ENCODE peak calls at places on chromosomes 2 and 18, in five cellular contexts. One of them, this sample, is unnamed.

GRCh38 chr18:71837560-71837959 is 706.6 kb downstream of the CBLN2 start:
- DNase-seq in CD8-positive, alpha-beta memory T cell: no peak
- DNase-seq in left ventricle myocardium inferior: no peak
- DNase-seq in psoas muscle: no peak
- DNase-seq in heart right ventricle: no peak
- DNase-seq in this sample: no peak

GRCh38 chr18:32242395-32242794 is 52.6 kb downstream of the MEP1B start:
- DNase-seq in CD8-positive, alpha-beta memory T cell: no peak
- DNase-seq in left ventricle myocardium inferior: no peak
- DNase-seq in heart right ventricle: no peak
- DNase-seq in psoas muscle: no peak
- DNase-seq in this sample: no peak

GRCh38 chr2:47208852-47209606 is 53.9 kb upstream of the STPG4 start:
- DNase-seq in CD8-positive, alpha-beta memory T cell: no peak
- DNase-seq in heart right ventricle: no peak
- DNase-seq in left ventricle myocardium inferior: no peak
- DNase-seq in psoas muscle: no peak
- DNase-seq in this sample: no peak

GRCh38 chr2:65545818-65546217 is 113.4 kb upstream of the SPRED2 start:
- DNase-seq in psoas muscle: no peak
- DNase-seq in left ventricle myocardium inferior: no peak
- DNase-seq in CD8-positive, alpha-beta memory T cell: no peak
- DNase-seq in heart right ventricle: peak
- DNase-seq in this sample: no peak

GRCh38 chr2:230779141-230779523 is 66.5 kb downstream of the CAB39 start:
- DNase-seq in psoas muscle: no peak
- DNase-seq in left ventricle myocardium inferior: no peak
- DNase-seq in CD8-positive, alpha-beta memory T cell: no peak
- DNase-seq in heart right ventricle: no peak
- DNase-seq in this sample: no peak

GRCh38 chr2:144796956-144797355 is 277.0 kb upstream of the ZEB2 start:
- DNase-seq in left ventricle myocardium inferior: no peak
- DNase-seq in psoas muscle: no peak
- DNase-seq in heart right ventricle: no peak
- DNase-seq in CD8-positive, alpha-beta memory T cell: no peak
- DNase-seq in this sample: no peak

GRCh38 chr2:222672068-222672401 is 577 bp downstream of the MOGAT1 start:
- DNase-seq in heart right ventricle: no peak
- DNase-seq in psoas muscle: no peak
- DNase-seq in left ventricle myocardium inferior: no peak
- DNase-seq in CD8-positive, alpha-beta memory T cell: no peak
- DNase-seq in this sample: no peak

GRCh38 chr2:86194751-86195054 is 559 bp downstream of the IMMT start:
- DNase-seq in psoas muscle: no peak
- DNase-seq in heart right ventricle: peak
- DNase-seq in left ventricle myocardium inferior: no peak
- DNase-seq in CD8-positive, alpha-beta memory T cell: no peak
- DNase-seq in this sample: no peak

GRCh38 chr18:76450912-76451421 is 44.1 kb downstream of the ZNF516 start:
- DNase-seq in CD8-positive, alpha-beta memory T cell: no peak
- DNase-seq in heart right ventricle: peak
- DNase-seq in left ventricle myocardium inferior: peak
- DNase-seq in psoas muscle: peak
- DNase-seq in this sample: peak

GRCh38 chr18:24268784-24269550 is 128.7 kb downstream of the OSBPL1A start:
- DNase-seq in CD8-positive, alpha-beta memory T cell: no peak
- DNase-seq in heart right ventricle: no peak
- DNase-seq in psoas muscle: no peak
- DNase-seq in left ventricle myocardium inferior: no peak
- DNase-seq in this sample: no peak

GRCh38 chr18:9750606-9751304 is 42.7 kb downstream of the RAB31 start:
- DNase-seq in heart right ventricle: no peak
- DNase-seq in CD8-positive, alpha-beta memory T cell: no peak
- DNase-seq in psoas muscle: no peak
- DNase-seq in left ventricle myocardium inferior: no peak
- DNase-seq in this sample: no peak

GRCh38 chr18:49492694-49493033 is 5.6 kb upstream of the C18orf32 start:
- DNase-seq in heart right ventricle: no peak
- DNase-seq in CD8-positive, alpha-beta memory T cell: no peak
- DNase-seq in left ventricle myocardium inferior: no peak
- DNase-seq in psoas muscle: no peak
- DNase-seq in this sample: no peak

GRCh38 chr2:237529452-237530402 is 36.6 kb upstream of the PRLH start:
- DNase-seq in heart right ventricle: no peak
- DNase-seq in psoas muscle: no peak
- DNase-seq in CD8-positive, alpha-beta memory T cell: no peak
- DNase-seq in left ventricle myocardium inferior: no peak
- DNase-seq in this sample: no peak

GRCh38 chr2:44836916-44837315 is 104.6 kb upstream of the SIX3 start:
- DNase-seq in CD8-positive, alpha-beta memory T cell: no peak
- DNase-seq in heart right ventricle: no peak
- DNase-seq in left ventricle myocardium inferior: no peak
- DNase-seq in psoas muscle: no peak
- DNase-seq in this sample: peak

DNA sequence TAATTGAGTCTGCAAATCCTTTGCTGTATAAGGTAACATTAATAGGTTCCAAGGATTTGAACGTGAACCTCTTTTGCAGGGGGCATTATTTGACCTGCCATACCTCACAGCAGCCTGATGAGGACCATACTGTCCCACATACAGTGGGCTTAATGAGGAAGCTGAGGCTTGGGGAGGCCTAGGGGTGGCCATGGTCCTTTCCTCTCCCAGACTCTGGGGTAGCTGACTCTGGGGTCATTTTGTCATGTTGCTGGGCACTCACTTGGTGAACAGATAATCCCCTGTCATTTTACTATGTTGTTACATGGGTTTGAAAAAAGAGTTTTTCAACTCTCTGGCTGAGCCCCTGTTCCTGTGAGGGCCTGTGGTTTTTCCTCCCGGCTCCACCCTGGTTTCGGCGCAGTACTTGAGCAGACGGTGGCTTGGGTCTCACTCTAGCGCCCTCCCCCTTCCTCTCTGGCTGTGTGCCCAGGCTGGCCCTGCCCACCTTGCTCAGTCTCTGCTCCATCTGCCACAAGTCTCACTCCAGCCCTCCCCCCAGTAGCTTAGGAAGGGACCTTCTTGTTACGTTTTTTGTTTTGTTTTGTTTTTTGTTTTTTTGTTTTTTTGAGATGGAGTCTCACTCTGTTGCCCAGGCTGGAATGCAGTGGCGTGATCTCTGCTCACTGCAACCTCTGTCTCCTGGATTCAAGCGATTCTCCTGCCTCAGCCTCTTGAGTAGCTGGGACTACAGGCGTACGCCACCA is 21.0 kb downstream of the INPP4A start:
- DNase-seq in left ventricle myocardium inferior: peak
- DNase-seq in psoas muscle: peak
- DNase-seq in heart right ventricle: peak
- DNase-seq in CD8-positive, alpha-beta memory T cell: peak
- DNase-seq in this sample: peak
- H3K4me3 ChIP-seq in left ventricle myocardium inferior: peak
- H3K4me3 ChIP-seq in psoas muscle: no peak
- H3K4me3 ChIP-seq in heart right ventricle: no peak
- H3K4me3 ChIP-seq in CD8-positive, alpha-beta memory T cell: peak
- H3K4me3 ChIP-seq in this sample: no peak

GRCh38 chr2:224524657-224525056 is 60.5 kb downstream of the CUL3 start:
- DNase-seq in CD8-positive, alpha-beta memory T cell: no peak
- DNase-seq in psoas muscle: no peak
- DNase-seq in left ventricle myocardium inferior: no peak
- DNase-seq in heart right ventricle: no peak
- DNase-seq in this sample: no peak

GRCh38 chr2:224520064-224520463 is 65.1 kb downstream of the CUL3 start:
- DNase-seq in CD8-positive, alpha-beta memory T cell: no peak
- DNase-seq in psoas muscle: no peak
- DNase-seq in heart right ventricle: no peak
- DNase-seq in left ventricle myocardium inferior: no peak
- DNase-seq in this sample: no peak

GRCh38 chr2:224517963-224518362 is 67.2 kb downstream of the CUL3 start:
- DNase-seq in psoas muscle: no peak
- DNase-seq in heart right ventricle: no peak
- DNase-seq in left ventricle myocardium inferior: no peak
- DNase-seq in CD8-positive, alpha-beta memory T cell: no peak
- DNase-seq in this sample: no peak

GRCh38 chr2:224518806-224519580 is 66.2 kb downstream of the CUL3 start:
- DNase-seq in left ventricle myocardium inferior: no peak
- DNase-seq in psoas muscle: no peak
- DNase-seq in CD8-positive, alpha-beta memory T cell: no peak
- DNase-seq in heart right ventricle: no peak
- DNase-seq in this sample: no peak

GRCh38 chr2:224523626-224524577 is 61.3 kb downstream of the CUL3 start:
- DNase-seq in psoas muscle: no peak
- DNase-seq in CD8-positive, alpha-beta memory T cell: no peak
- DNase-seq in heart right ventricle: no peak
- DNase-seq in left ventricle myocardium inferior: no peak
- DNase-seq in this sample: no peak
- H3K27ac ChIP-seq in psoas muscle: no peak
- H3K27ac ChIP-seq in CD8-positive, alpha-beta memory T cell: no peak
- H3K27ac ChIP-seq in heart right ventricle: peak
- H3K27ac ChIP-seq in left ventricle myocardium inferior: no peak
- H3K27ac ChIP-seq in this sample: no peak

DNA sequence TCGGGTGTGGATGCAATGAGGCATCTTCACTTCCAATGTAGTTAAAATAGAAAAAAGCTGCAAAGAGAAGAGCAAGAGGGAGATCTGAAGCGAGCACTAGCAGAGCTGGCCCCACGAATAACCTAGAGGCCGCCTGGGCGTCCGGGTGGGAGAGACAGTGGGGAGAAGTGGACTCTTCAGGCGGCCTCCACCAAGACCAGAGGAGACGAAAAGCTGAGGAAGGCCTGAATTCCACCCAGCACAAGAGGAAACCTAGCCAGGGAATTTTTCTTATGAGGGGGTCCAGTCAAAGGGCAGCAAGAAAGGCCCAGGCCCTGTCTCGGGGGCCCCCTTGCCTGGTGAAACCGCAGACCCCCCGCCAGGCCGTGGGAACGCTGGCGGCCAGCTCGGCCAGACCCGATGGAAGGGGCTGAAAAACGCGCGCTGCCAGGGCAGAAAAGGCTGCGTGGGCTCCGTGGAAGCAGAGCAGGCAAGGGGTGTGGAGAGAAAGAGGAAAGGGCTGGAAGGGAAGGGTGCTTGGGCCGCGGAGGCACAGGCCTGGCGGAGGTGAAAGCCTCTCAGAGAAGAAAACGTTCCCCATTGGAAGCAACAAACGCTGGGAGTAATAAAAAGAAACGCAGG is 69.2 kb downstream of the KCTD1 start:
- DNase-seq in heart right ventricle: no peak
- DNase-seq in CD8-positive, alpha-beta memory T cell: no peak
- DNase-seq in psoas muscle: no peak
- DNase-seq in left ventricle myocardium inferior: no peak
- DNase-seq in this sample: no peak
- H3K4me3 ChIP-seq in heart right ventricle: no peak
- H3K4me3 ChIP-seq in CD8-positive, alpha-beta memory T cell: no peak
- H3K4me3 ChIP-seq in psoas muscle: no peak
- H3K4me3 ChIP-seq in left ventricle myocardium inferior: no peak
- H3K4me3 ChIP-seq in this sample: no peak

GRCh38 chr2:55283083-55283482 is 14.1 kb upstream of the MTIF2 start:
- DNase-seq in CD8-positive, alpha-beta memory T cell: no peak
- DNase-seq in left ventricle myocardium inferior: no peak
- DNase-seq in heart right ventricle: no peak
- DNase-seq in psoas muscle: no peak
- DNase-seq in this sample: no peak

GRCh38 chr2:55282110-55282917 is 13.3 kb upstream of the MTIF2 start:
- DNase-seq in heart right ventricle: peak
- DNase-seq in CD8-positive, alpha-beta memory T cell: peak
- DNase-seq in psoas muscle: peak
- DNase-seq in left ventricle myocardium inferior: peak
- DNase-seq in this sample: peak

DNA sequence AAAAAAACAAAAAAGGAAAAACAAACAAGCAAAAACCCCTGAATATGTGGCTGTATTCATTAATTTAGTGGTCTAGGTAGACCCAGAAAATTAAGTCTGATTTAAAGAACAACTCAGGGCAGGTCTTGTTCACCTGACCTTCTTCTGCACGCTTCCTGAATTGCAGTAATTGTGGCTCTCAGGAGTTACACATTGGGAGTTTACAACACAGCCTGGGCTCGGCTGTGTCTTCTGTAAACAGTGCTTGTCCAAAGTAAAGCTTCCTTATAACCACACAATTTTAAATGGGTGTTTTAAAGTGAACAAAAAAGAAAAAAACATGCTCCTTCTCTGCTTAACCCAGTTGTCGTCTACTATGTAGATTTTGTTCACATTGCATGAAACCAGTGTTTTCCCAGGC is 8.3 kb upstream of the MTIF2 start:
- DNase-seq in heart right ventricle: no peak
- DNase-seq in psoas muscle: no peak
- DNase-seq in CD8-positive, alpha-beta memory T cell: no peak
- DNase-seq in left ventricle myocardium inferior: no peak
- DNase-seq in this sample: no peak
- H3K27ac ChIP-seq in heart right ventricle: no peak
- H3K27ac ChIP-seq in psoas muscle: no peak
- H3K27ac ChIP-seq in CD8-positive, alpha-beta memory T cell: no peak
- H3K27ac ChIP-seq in left ventricle myocardium inferior: no peak
- H3K27ac ChIP-seq in this sample: no peak

GRCh38 chr2:128017561-128017960 is 10.3 kb downstream of the SAP130 start:
- DNase-seq in CD8-positive, alpha-beta memory T cell: no peak
- DNase-seq in left ventricle myocardium inferior: no peak
- DNase-seq in heart right ventricle: no peak
- DNase-seq in psoas muscle: no peak
- DNase-seq in this sample: no peak
- H3K4me3 ChIP-seq in CD8-positive, alpha-beta memory T cell: no peak
- H3K4me3 ChIP-seq in left ventricle myocardium inferior: no peak
- H3K4me3 ChIP-seq in heart right ventricle: no peak
- H3K4me3 ChIP-seq in psoas muscle: no peak
- H3K4me3 ChIP-seq in this sample: no peak

GRCh38 chr2:190214434-190215194 is 105.0 kb downstream of the HIBCH start:
- DNase-seq in CD8-positive, alpha-beta memory T cell: no peak
- DNase-seq in left ventricle myocardium inferior: no peak
- DNase-seq in psoas muscle: no peak
- DNase-seq in heart right ventricle: peak
- DNase-seq in this sample: no peak
- H3K27ac ChIP-seq in CD8-positive, alpha-beta memory T cell: no peak
- H3K27ac ChIP-seq in left ventricle myocardium inferior: peak
- H3K27ac ChIP-seq in psoas muscle: no peak
- H3K27ac ChIP-seq in heart right ventricle: peak
- H3K27ac ChIP-seq in this sample: peak

GRCh38 chr18:3397031-3397750 is 52.8 kb upstream of the TGIF1 start:
- DNase-seq in heart right ventricle: no peak
- DNase-seq in left ventricle myocardium inferior: no peak
- DNase-seq in psoas muscle: no peak
- DNase-seq in CD8-positive, alpha-beta memory T cell: no peak
- DNase-seq in this sample: no peak
- H3K4me3 ChIP-seq in heart right ventricle: no peak
- H3K4me3 ChIP-seq in left ventricle myocardium inferior: no peak
- H3K4me3 ChIP-seq in psoas muscle: no peak
- H3K4me3 ChIP-seq in CD8-positive, alpha-beta memory T cell: no peak
- H3K4me3 ChIP-seq in this sample: no peak

DNA sequence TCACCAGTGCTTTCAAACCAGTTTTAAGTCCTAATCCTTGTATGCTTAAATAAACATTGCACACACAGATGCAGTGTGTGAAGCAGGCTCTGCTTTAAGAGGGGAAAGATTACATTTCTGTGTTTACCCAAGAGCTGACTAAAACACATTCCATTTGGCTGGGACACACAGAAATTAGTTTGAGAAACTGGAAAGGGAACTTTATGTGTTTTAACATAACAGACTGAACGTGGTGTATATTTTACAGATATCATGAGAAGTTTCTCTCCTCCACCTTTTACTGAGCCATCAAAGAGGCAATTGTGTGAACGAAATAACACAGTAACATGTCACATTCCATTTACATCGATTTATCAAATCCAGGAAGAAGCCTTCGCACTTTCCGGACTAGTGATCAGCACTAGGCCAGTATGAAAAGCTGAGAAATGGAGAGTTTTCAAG is 121.8 kb downstream of the MAIP1 start:
- DNase-seq in left ventricle myocardium inferior: no peak
- DNase-seq in psoas muscle: no peak
- DNase-seq in heart right ventricle: no peak
- DNase-seq in CD8-positive, alpha-beta memory T cell: no peak
- DNase-seq in this sample: no peak
- H3K27ac ChIP-seq in left ventricle myocardium inferior: no peak
- H3K27ac ChIP-seq in psoas muscle: no peak
- H3K27ac ChIP-seq in heart right ventricle: no peak
- H3K27ac ChIP-seq in CD8-positive, alpha-beta memory T cell: no peak
- H3K27ac ChIP-seq in this sample: no peak

This sample was measured in right atrium auricular region.